ENCODE peak calls at places on chromosomes 7 and 10, in five cellular contexts. U is left ventricle myocardium inferior, O is GM23338, M is kidney epithelial cell, K is IMR-90. C is an unnamed sample. For H3K27me3, the result is how much of the 10 kb centered on the place peaks cover.

GRCh38 chr10:5283305-5284158 is 81.2 kb upstream of the UCN3 start:
- DNase-seq in U (peak), O (peak), M (no peak), K (peak), C (no peak)

GRCh38 chr7:50838675-50839377 is 56.1 kb upstream of the GRB10 start:
- DNase-seq in O (no peak), K (peak), M (no peak), U (peak), C (peak)

GRCh38 chr7:80600046-80600445 is 38.4 kb upstream of the CD36 start:
- DNase-seq in U (no peak), O (no peak), K (no peak), M (no peak), C (no peak)

GRCh38 chr10:111612273-111612672 is 535.4 kb downstream of the ADRA2A start:
- DNase-seq in O (no peak), M (no peak), U (no peak), K (no peak), C (no peak)

GRCh38 chr10:96647466-96647865 is 60.7 kb upstream of the TM9SF3 start:
- DNase-seq in O (no peak), M (no peak), K (no peak), U (no peak), C (no peak)

GRCh38 chr7:75971961-75972763 is 22.2 kb downstream of the TMEM120A start:
- DNase-seq in U (peak), M (no peak), O (peak), K (no peak), C (no peak)

GRCh38 chr10:101008823-101009423 is 9.3 kb downstream of the LZTS2 start:
- DNase-seq in M (no peak), O (no peak), U (no peak), K (no peak), C (no peak)

GRCh38 chr10:66828957-66829356 is 96.9 kb upstream of the LRRTM3 start:
- DNase-seq in M (no peak), O (no peak), K (peak), U (no peak), C (no peak)

GRCh38 chr10:3255616-3256015 is 83.0 kb upstream of the PITRM1 start:
- DNase-seq in U (no peak), M (no peak), K (no peak), O (no peak), C (no peak)

GRCh38 chr7:44307905-44308740 is 17.3 kb downstream of the CAMK2B start:
- DNase-seq in M (no peak), K (no peak), U (no peak), O (no peak), C (no peak)

DNA sequence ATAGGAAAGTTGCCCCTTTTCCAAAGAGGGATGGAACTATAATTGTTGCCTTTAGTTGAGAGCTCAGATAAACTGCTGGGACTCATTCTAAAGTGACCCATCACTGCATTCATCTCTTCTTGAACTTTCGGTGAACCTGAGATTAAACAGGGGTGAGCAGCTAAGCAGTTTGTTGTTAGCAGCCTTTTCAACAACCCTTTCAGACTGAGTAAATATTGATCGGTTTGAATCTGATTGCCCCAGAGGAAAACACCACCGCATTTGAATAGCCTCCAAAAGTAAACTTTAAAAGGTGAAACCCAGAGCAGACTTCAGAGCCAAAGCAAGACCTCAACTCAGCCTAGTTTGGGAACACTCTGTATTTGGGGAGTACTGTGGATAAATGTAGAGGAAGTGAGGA is 4.7 kb downstream of the HOXA1 start:
- DNase-seq in O (peak), U (no peak), K (no peak), M (no peak), C (no peak)
- H3K27me3 ChIP-seq in O (half or more), U (half or more), K (under half), M (under half), C (under half)

GRCh38 chr7:23184709-23185354 is 3.0 kb downstream of the NUP42 start:
- DNase-seq in M (no peak), U (no peak), O (peak), K (peak), C (no peak)
- TF ChIP-seq CTCF in M (peak), U (peak), O (peak), K (peak), C (peak)

GRCh38 chr7:154777908-154778307 is 225.0 kb downstream of the PAXIP1 start:
- DNase-seq in U (no peak), K (no peak), M (no peak), O (no peak), C (no peak)
- H3K27me3 ChIP-seq in U (under half), K (under half), M (under half), O (under half), C (under half)

GRCh38 chr10:14975672-14976273 is 16.6 kb downstream of the MEIG1 start:
- DNase-seq in M (no peak), U (no peak), O (peak), K (no peak), C (no peak)
- TF ChIP-seq CTCF in M (peak), U (peak), O (peak), K (peak), C (peak)

DNA sequence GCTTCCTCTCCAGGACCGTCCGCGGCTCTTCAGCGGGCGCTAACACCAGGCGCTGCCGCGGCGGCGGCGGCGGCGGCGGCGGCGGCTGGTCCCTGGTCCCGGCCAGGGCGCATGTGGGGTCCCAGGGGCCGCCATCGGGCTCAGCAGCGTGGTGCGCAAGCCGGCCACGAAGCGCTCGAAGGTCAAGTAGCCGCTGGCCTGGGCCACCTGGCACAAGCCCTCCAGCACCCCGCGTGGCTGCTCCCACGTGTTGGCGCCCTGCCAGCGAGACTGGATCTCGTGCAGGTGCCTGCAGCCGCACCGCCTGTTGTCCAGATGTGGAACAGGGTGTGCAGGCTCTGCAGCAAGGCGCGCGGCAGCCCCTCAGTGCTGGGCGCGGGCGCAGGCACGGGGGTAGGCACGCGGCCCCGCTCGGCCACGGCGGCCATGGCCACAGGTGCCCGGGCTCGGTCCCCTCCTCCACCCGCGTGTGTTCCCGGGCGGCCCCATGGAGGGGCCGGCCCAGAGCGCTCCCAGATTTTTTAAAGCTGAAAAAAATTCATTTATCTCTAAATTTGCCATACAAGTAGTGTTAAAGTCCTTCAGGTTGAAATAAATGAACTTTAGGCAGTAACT is 884.2 kb upstream of the ZNF722 start:
- DNase-seq in U (no peak), M (no peak), K (no peak), O (no peak), C (no peak)
- H3K27me3 ChIP-seq in U (under half), M (under half), K (under half), O (under half), C (under half)